ENCODE peak calls at places on chromosomes 5 and 9, in four cellular contexts. S is WTC11, Q is SK-N-SH, K is K562. N is an unnamed sample.

GRCh38 chr9:7533376-7534090 is 266.0 kb downstream of the DMAC1 start:
- DNase-seq in S (no peak), Q (no peak), K (no peak), N (no peak)

GRCh38 chr9:84991506-84991855 is 322.0 kb downstream of the NTRK2 start:
- DNase-seq in S (no peak), Q (no peak), K (no peak), N (no peak)

GRCh38 chr9:124480621-124480981 is 26.6 kb downstream of the NR5A1 start:
- DNase-seq in S (peak), K (peak), Q (peak), N (no peak)

GRCh38 chr9:34517185-34517584 is 5.6 kb downstream of the ENHO start:
- DNase-seq in S (no peak), Q (no peak), K (no peak), N (no peak)

GRCh38 chr5:141617682-141618029 is 1.1 kb downstream of the DIAPH1 start:
- DNase-seq in K (no peak), S (no peak), Q (no peak), N (no peak)

GRCh38 chr5:14326035-14326909 is 183.1 kb downstream of the TRIO start:
- DNase-seq in K (peak), Q (peak), S (no peak), N (no peak)

GRCh38 chr5:36360311-36360710 is 58.6 kb upstream of the RANBP3L start:
- DNase-seq in K (no peak), S (no peak), Q (no peak), N (peak)

GRCh38 chr5:33180900-33181299 is 259.9 kb upstream of the TARS1 start:
- DNase-seq in Q (no peak), S (no peak), K (no peak), N (no peak)

GRCh38 chr9:126819482-126819881 is 14.6 kb downstream of the ZBTB43 start:
- DNase-seq in Q (no peak), K (no peak), S (no peak), N (no peak)

GRCh38 chr9:122129969-122130368 is 29.6 kb downstream of the NDUFA8 start:
- DNase-seq in Q (no peak), K (no peak), S (no peak), N (no peak)

GRCh38 chr5:109911731-109912130 is 222.0 kb downstream of the MAN2A1 start:
- DNase-seq in K (no peak), Q (peak), S (no peak), N (no peak)

GRCh38 chr9:111598730-111599091 is 736 bp downstream of the PTGR1 start:
- DNase-seq in S (no peak), K (no peak), Q (no peak), N (no peak)

GRCh38 chr5:145908206-145908945 is 28.0 kb upstream of the SH3RF2 start:
- DNase-seq in S (no peak), Q (no peak), K (no peak), N (no peak)

GRCh38 chr5:177005619-177006264 is 837 bp downstream of the UIMC1 start:
- DNase-seq in Q (peak), K (peak), S (peak), N (no peak)

GRCh38 chr9:69178583-69179011 is 4.5 kb downstream of the TJP2 start:
- DNase-seq in K (no peak), S (no peak), Q (no peak), N (no peak)

GRCh38 chr5:149301049-149301743 is 29.5 kb downstream of the AFAP1L1 start:
- DNase-seq in S (no peak), Q (no peak), K (no peak), N (no peak)

GRCh38 chr5:137666109-137666850 is 69.6 kb downstream of the KLHL3 start:
- DNase-seq in K (no peak), Q (no peak), S (no peak), N (peak)

GRCh38 chr5:5882706-5883105 is 460.2 kb downstream of the ICE1 start:
- DNase-seq in Q (no peak), S (no peak), K (no peak), N (no peak)

GRCh38 chr5:77774981-77775772 is 962 bp downstream of the TBCA start:
- DNase-seq in S (no peak), Q (no peak), K (no peak), N (no peak)

GRCh38 chr9:122392714-122393113 is 21.9 kb downstream of the PTGS1 start:
- DNase-seq in Q (no peak), K (no peak), S (no peak), N (no peak)

GRCh38 chr5:124790261-124790894 is 43.9 kb upstream of the ZNF608 start:
- DNase-seq in S (no peak), K (no peak), Q (no peak), N (no peak)

GRCh38 chr9:37465249-37466036 is at the start of gene ZBTB5:
- DNase-seq in Q (peak), S (peak), K (peak), N (peak)

GRCh38 chr9:2228132-2228531 is 213.0 kb downstream of the SMARCA2 start:
- DNase-seq in Q (peak), S (peak), K (peak), N (no peak)

GRCh38 chr5:1315709-1316587 is 21.1 kb upstream of the TERT start:
- DNase-seq in K (peak), S (peak), Q (no peak), N (peak)

GRCh38 chr5:89372176-89372575 is 489.2 kb upstream of the MEF2C start:
- DNase-seq in K (no peak), S (no peak), Q (no peak), N (no peak)

GRCh38 chr5:89374144-89374784 is 491.3 kb upstream of the MEF2C start:
- DNase-seq in S (no peak), K (no peak), Q (no peak), N (no peak)

GRCh38 chr5:89380635-89381034 is 497.7 kb upstream of the MEF2C start:
- DNase-seq in Q (no peak), S (no peak), K (no peak), N (no peak)

GRCh38 chr5:89374818-89375521 is 492.0 kb upstream of the MEF2C start:
- DNase-seq in S (no peak), Q (no peak), K (no peak), N (no peak)

GRCh38 chr5:89377752-89378455 is 494.9 kb upstream of the MEF2C start:
- DNase-seq in K (no peak), Q (no peak), S (no peak), N (no peak)
- TF ChIP-seq USF1 in K (no peak), Q (no peak), S (no peak), N (no peak)

DNA sequence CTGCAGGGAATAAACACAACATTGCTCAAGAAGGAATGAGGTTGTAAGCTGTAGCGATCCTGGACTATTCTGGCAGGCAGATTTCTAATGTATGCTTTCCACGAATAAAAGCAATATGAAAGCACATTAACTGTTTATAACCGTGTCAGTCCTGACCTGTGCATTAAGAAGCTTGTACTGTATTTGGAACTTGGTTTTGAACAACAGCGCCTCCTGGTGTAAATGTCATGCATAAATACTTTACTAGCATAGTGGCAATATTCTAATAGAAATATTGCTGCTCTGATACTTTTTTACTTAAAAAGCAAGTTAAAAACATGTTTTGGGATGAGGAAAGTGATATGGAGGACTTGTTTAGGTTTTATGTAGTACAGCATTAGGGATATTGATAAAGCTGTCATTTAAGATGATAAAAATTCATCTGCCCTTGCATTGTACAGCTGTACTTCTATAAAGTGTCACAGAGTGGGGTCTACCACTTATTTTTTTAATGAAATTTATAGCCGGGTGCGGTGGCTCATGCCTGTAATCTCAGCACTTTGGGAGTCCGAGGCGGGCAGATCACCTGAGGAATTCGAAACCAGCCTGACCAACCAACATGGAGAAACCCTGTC is 70.7 kb upstream of the GNE start:
- DNase-seq in K (peak), Q (peak), S (no peak), N (no peak)
- TF ChIP-seq USF1 in K (no peak), Q (no peak), S (no peak), N (no peak)

GRCh38 chr9:131817073-131817472 is 77.2 kb upstream of the RAPGEF1 start:
- DNase-seq in Q (no peak), K (no peak), S (no peak), N (no peak)

GRCh38 chr9:131817627-131818026 is 77.8 kb upstream of the RAPGEF1 start:
- DNase-seq in K (no peak), Q (no peak), S (no peak), N (no peak)

GRCh38 chr9:131814714-131815113 is 74.8 kb upstream of the RAPGEF1 start:
- DNase-seq in K (no peak), S (no peak), Q (no peak), N (no peak)

GRCh38 chr9:131818089-131818488 is 78.2 kb upstream of the RAPGEF1 start:
- DNase-seq in K (no peak), S (no peak), Q (no peak), N (no peak)

DNA sequence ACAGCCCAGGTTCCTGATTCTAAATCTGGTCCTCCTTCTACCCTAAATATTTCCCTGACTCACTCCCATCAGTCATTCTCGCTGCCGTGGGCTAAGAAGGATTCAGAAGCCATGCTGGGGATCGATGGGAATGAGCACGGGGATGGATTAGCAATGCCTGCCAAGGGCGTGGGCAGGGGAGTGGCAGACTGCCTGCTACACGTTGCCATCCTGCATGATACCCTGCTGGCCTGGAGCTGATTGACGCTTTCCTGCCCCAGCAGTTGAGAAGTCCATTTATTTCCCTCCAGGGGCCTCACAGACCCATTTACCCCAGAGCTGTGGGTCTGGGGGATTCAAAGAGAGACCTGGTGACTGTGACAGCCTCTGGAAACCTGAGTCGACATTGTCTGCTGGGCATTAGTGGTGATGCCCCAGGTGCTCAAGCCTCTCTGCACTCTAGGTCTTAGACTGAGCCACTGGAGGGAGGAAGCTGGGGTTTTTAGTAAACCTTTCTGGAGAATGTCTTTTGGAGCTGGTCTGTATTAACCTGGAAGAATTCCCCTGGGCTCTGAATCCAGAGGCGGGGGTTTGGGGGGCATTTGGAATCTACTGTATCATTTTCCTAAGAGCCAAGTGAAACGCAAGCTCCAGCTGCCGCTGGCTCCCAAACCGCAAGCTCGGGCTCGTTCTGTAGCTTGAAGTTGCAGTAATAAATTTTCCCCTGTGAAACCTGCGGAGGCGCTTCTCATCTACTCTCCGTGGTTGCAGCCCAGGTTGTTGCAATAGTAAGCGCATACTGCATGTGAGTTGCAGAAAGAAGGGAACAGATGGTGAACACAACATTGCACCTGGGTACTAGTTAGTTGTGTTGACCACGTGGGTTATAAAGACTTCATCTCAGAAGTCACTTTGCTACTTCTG is 76.3 kb upstream of the RAPGEF1 start:
- DNase-seq in Q (no peak), K (no peak), S (no peak), N (no peak)
- TF ChIP-seq USF1 in Q (no peak), K (no peak), S (no peak), N (no peak)

DNA sequence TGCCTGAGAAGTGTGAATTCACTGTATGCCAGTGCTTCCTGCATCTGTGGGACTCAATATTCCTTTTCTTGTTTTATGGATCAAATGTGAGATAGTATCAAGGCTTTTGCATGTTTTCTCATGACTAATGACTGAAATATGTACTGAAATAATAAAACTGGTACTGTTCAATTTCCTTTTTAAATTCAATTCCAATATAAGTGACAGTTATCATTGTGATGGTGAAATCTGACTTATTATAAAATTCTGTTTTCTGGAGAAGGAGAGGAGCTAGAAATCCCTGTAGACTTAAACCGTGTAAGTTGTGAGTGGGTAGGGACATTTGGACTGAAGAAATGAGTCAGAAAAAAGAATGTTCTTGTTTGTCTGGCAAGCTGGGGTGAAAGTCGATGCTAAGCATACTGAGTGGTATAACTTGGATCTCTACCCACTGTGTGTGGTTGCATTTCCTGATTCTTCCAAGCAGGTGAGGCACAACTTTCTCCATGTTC is 245.2 kb downstream of the EFNA5 start:
- DNase-seq in Q (no peak), S (no peak), K (no peak), N (no peak)
- TF ChIP-seq USF1 in Q (no peak), S (no peak), K (no peak), N (no peak)

GRCh38 chr9:133507246-133507965 is 17.4 kb downstream of the MYMK start:
- DNase-seq in K (no peak), Q (no peak), S (no peak), N (no peak)
- TF ChIP-seq USF1 in K (no peak), Q (no peak), S (no peak), N (no peak)

GRCh38 chr9:83477571-83477970 is 60.6 kb downstream of the FRMD3 start:
- DNase-seq in K (no peak), S (no peak), Q (no peak), N (no peak)
- TF ChIP-seq USF1 in K (no peak), S (no peak), Q (no peak), N (no peak)

GRCh38 chr9:129776566-129776937 is 23.7 kb upstream of the PTGES start:
- DNase-seq in S (no peak), Q (no peak), K (peak), N (no peak)
- TF ChIP-seq USF1 in S (no peak), Q (no peak), K (no peak), N (no peak)

DNA sequence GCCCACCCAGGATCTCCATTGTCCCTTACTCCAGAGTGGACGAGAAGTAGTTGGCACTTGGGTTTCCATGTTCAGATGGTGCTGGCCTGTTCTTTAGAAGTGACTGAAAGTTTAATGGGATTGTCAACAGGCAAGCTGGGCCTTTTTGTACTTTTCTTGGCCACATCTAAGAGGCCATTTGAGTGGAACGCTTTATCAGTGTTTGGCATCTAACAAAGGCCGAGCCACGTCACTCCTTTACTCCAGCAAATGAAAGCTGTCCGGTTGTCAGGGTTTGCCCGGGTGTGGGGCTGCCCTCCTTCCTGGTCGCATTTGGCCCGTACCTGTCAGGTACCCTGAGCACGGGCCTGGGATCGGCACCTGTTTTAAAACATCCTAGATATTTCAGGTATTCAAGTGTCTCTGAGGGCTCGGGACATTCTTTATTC is 71.5 kb downstream of the RCL1 start:
- DNase-seq in K (no peak), S (peak), Q (no peak), N (no peak)
- TF ChIP-seq USF1 in K (no peak), S (no peak), Q (no peak), N (no peak)